ENCODE peak calls at places on chromosome 12, in four cellular contexts. One of them, this sample, is unnamed.

GRCh38 chr12:94207467-94208432 is 59.4 kb downstream of the PLXNC1 start:
- DNase-seq in stimulated activated CD8-positive, alpha-beta memory T cell treated with anti-CD3 and anti-CD28 coated beads, Interleukin-12 subunit alpha, Interleukin-12 subunit beta, amount 100 ng/mL, for 4 hours: no peak
- DNase-seq in Ammon's horn: peak
- DNase-seq in stimulated activated CD4-positive, alpha-beta T cell treated with anti-CD3 and anti-CD28 coated beads, Interleukin-15, amount 100 ng/mL, for 1 hour: no peak
- DNase-seq in this sample: no peak

GRCh38 chr12:123950476-123951169 is 22.0 kb downstream of the CCDC92 start:
- DNase-seq in stimulated activated CD8-positive, alpha-beta memory T cell treated with anti-CD3 and anti-CD28 coated beads, Interleukin-12 subunit alpha, Interleukin-12 subunit beta, amount 100 ng/mL, for 4 hours: no peak
- DNase-seq in stimulated activated CD4-positive, alpha-beta T cell treated with anti-CD3 and anti-CD28 coated beads, Interleukin-15, amount 100 ng/mL, for 1 hour: no peak
- DNase-seq in Ammon's horn: no peak
- DNase-seq in this sample: no peak

GRCh38 chr12:31590730-31591307 is at the start of gene DENND5B:
- DNase-seq in Ammon's horn: peak
- DNase-seq in stimulated activated CD8-positive, alpha-beta memory T cell treated with anti-CD3 and anti-CD28 coated beads, Interleukin-12 subunit alpha, Interleukin-12 subunit beta, amount 100 ng/mL, for 4 hours: peak
- DNase-seq in stimulated activated CD4-positive, alpha-beta T cell treated with anti-CD3 and anti-CD28 coated beads, Interleukin-15, amount 100 ng/mL, for 1 hour: peak
- DNase-seq in this sample: peak

GRCh38 chr12:119692410-119692809 is 24.5 kb downstream of the PRKAB1 start:
- DNase-seq in stimulated activated CD8-positive, alpha-beta memory T cell treated with anti-CD3 and anti-CD28 coated beads, Interleukin-12 subunit alpha, Interleukin-12 subunit beta, amount 100 ng/mL, for 4 hours: no peak
- DNase-seq in Ammon's horn: no peak
- DNase-seq in stimulated activated CD4-positive, alpha-beta T cell treated with anti-CD3 and anti-CD28 coated beads, Interleukin-15, amount 100 ng/mL, for 1 hour: no peak
- DNase-seq in this sample: no peak

GRCh38 chr12:2051700-2052625 is 824 bp upstream of the CACNA1C start:
- DNase-seq in Ammon's horn: no peak
- DNase-seq in stimulated activated CD4-positive, alpha-beta T cell treated with anti-CD3 and anti-CD28 coated beads, Interleukin-15, amount 100 ng/mL, for 1 hour: no peak
- DNase-seq in stimulated activated CD8-positive, alpha-beta memory T cell treated with anti-CD3 and anti-CD28 coated beads, Interleukin-12 subunit alpha, Interleukin-12 subunit beta, amount 100 ng/mL, for 4 hours: no peak
- DNase-seq in this sample: no peak

GRCh38 chr12:104201238-104202001 is 14.2 kb upstream of the TXNRD1 start:
- DNase-seq in Ammon's horn: peak
- DNase-seq in stimulated activated CD4-positive, alpha-beta T cell treated with anti-CD3 and anti-CD28 coated beads, Interleukin-15, amount 100 ng/mL, for 1 hour: no peak
- DNase-seq in stimulated activated CD8-positive, alpha-beta memory T cell treated with anti-CD3 and anti-CD28 coated beads, Interleukin-12 subunit alpha, Interleukin-12 subunit beta, amount 100 ng/mL, for 4 hours: peak
- DNase-seq in this sample: peak

GRCh38 chr12:115761784-115762183 is 515.7 kb downstream of the MED13L start:
- DNase-seq in stimulated activated CD8-positive, alpha-beta memory T cell treated with anti-CD3 and anti-CD28 coated beads, Interleukin-12 subunit alpha, Interleukin-12 subunit beta, amount 100 ng/mL, for 4 hours: no peak
- DNase-seq in Ammon's horn: no peak
- DNase-seq in stimulated activated CD4-positive, alpha-beta T cell treated with anti-CD3 and anti-CD28 coated beads, Interleukin-15, amount 100 ng/mL, for 1 hour: no peak
- DNase-seq in this sample: no peak

GRCh38 chr12:11765817-11766794 is 116.6 kb downstream of the ETV6 start:
- DNase-seq in stimulated activated CD4-positive, alpha-beta T cell treated with anti-CD3 and anti-CD28 coated beads, Interleukin-15, amount 100 ng/mL, for 1 hour: peak
- DNase-seq in Ammon's horn: peak
- DNase-seq in stimulated activated CD8-positive, alpha-beta memory T cell treated with anti-CD3 and anti-CD28 coated beads, Interleukin-12 subunit alpha, Interleukin-12 subunit beta, amount 100 ng/mL, for 4 hours: no peak
- DNase-seq in this sample: peak

GRCh38 chr12:130847097-130847496 is 8.0 kb upstream of the STX2 start:
- DNase-seq in stimulated activated CD8-positive, alpha-beta memory T cell treated with anti-CD3 and anti-CD28 coated beads, Interleukin-12 subunit alpha, Interleukin-12 subunit beta, amount 100 ng/mL, for 4 hours: no peak
- DNase-seq in stimulated activated CD4-positive, alpha-beta T cell treated with anti-CD3 and anti-CD28 coated beads, Interleukin-15, amount 100 ng/mL, for 1 hour: no peak
- DNase-seq in Ammon's horn: no peak
- DNase-seq in this sample: no peak

GRCh38 chr12:55188974-55189556 is 31.8 kb upstream of the OR10A7 start:
- DNase-seq in Ammon's horn: peak
- DNase-seq in stimulated activated CD8-positive, alpha-beta memory T cell treated with anti-CD3 and anti-CD28 coated beads, Interleukin-12 subunit alpha, Interleukin-12 subunit beta, amount 100 ng/mL, for 4 hours: no peak
- DNase-seq in stimulated activated CD4-positive, alpha-beta T cell treated with anti-CD3 and anti-CD28 coated beads, Interleukin-15, amount 100 ng/mL, for 1 hour: no peak
- DNase-seq in this sample: no peak

GRCh38 chr12:120971299-120972180 is 6.8 kb upstream of the HNF1A start:
- DNase-seq in stimulated activated CD8-positive, alpha-beta memory T cell treated with anti-CD3 and anti-CD28 coated beads, Interleukin-12 subunit alpha, Interleukin-12 subunit beta, amount 100 ng/mL, for 4 hours: no peak
- DNase-seq in stimulated activated CD4-positive, alpha-beta T cell treated with anti-CD3 and anti-CD28 coated beads, Interleukin-15, amount 100 ng/mL, for 1 hour: no peak
- DNase-seq in Ammon's horn: peak
- DNase-seq in this sample: no peak

GRCh38 chr12:109753054-109753401 is 39.4 kb downstream of the FAM222A start:
- DNase-seq in Ammon's horn: no peak
- DNase-seq in stimulated activated CD4-positive, alpha-beta T cell treated with anti-CD3 and anti-CD28 coated beads, Interleukin-15, amount 100 ng/mL, for 1 hour: no peak
- DNase-seq in stimulated activated CD8-positive, alpha-beta memory T cell treated with anti-CD3 and anti-CD28 coated beads, Interleukin-12 subunit alpha, Interleukin-12 subunit beta, amount 100 ng/mL, for 4 hours: no peak
- DNase-seq in this sample: peak

GRCh38 chr12:106743270-106743988 is 31.1 kb upstream of the RIC8B start:
- DNase-seq in Ammon's horn: no peak
- DNase-seq in stimulated activated CD4-positive, alpha-beta T cell treated with anti-CD3 and anti-CD28 coated beads, Interleukin-15, amount 100 ng/mL, for 1 hour: no peak
- DNase-seq in stimulated activated CD8-positive, alpha-beta memory T cell treated with anti-CD3 and anti-CD28 coated beads, Interleukin-12 subunit alpha, Interleukin-12 subunit beta, amount 100 ng/mL, for 4 hours: no peak
- DNase-seq in this sample: no peak

GRCh38 chr12:32107376-32108267 is 975 bp downstream of the BICD1 start:
- DNase-seq in stimulated activated CD4-positive, alpha-beta T cell treated with anti-CD3 and anti-CD28 coated beads, Interleukin-15, amount 100 ng/mL, for 1 hour: peak
- DNase-seq in Ammon's horn: peak
- DNase-seq in stimulated activated CD8-positive, alpha-beta memory T cell treated with anti-CD3 and anti-CD28 coated beads, Interleukin-12 subunit alpha, Interleukin-12 subunit beta, amount 100 ng/mL, for 4 hours: no peak
- DNase-seq in this sample: no peak